ENCODE peak calls at places on chromosomes 1 and 21, in four cellular contexts. One of them, this sample, is unnamed.

GRCh38 chr1:185860316-185860715 is 126.1 kb downstream of the HMCN1 start:
- DNase-seq in lower leg skin: no peak
- DNase-seq in ovary: no peak
- DNase-seq in endothelial cell of umbilical vein: no peak
- DNase-seq in this sample: no peak

GRCh38 chr1:116498789-116499628 is 71.8 kb downstream of the CD58 start:
- DNase-seq in endothelial cell of umbilical vein: peak
- DNase-seq in lower leg skin: peak
- DNase-seq in ovary: peak
- DNase-seq in this sample: peak

GRCh38 chr21:36647279-36648093 is 51.4 kb upstream of the SIM2 start:
- DNase-seq in ovary: no peak
- DNase-seq in endothelial cell of umbilical vein: peak
- DNase-seq in lower leg skin: no peak
- DNase-seq in this sample: no peak

GRCh38 chr1:183832472-183832871 is 27.6 kb downstream of the RGL1 start:
- DNase-seq in endothelial cell of umbilical vein: no peak
- DNase-seq in ovary: no peak
- DNase-seq in lower leg skin: no peak
- DNase-seq in this sample: no peak

GRCh38 chr1:109724933-109725332 is 12.9 kb downstream of the GSTM5 start:
- DNase-seq in endothelial cell of umbilical vein: no peak
- DNase-seq in ovary: no peak
- DNase-seq in lower leg skin: no peak
- DNase-seq in this sample: no peak

GRCh38 chr1:228228601-228229074 is 20.8 kb downstream of the OBSCN start:
- DNase-seq in ovary: no peak
- DNase-seq in lower leg skin: no peak
- DNase-seq in endothelial cell of umbilical vein: peak
- DNase-seq in this sample: no peak

GRCh38 chr1:33256701-33257387 is 552 bp downstream of the ZNF362 start:
- DNase-seq in endothelial cell of umbilical vein: peak
- DNase-seq in ovary: peak
- DNase-seq in lower leg skin: peak
- DNase-seq in this sample: peak

GRCh38 chr1:205376739-205377138 is 20.0 kb upstream of the KLHDC8A start:
- DNase-seq in endothelial cell of umbilical vein: no peak
- DNase-seq in lower leg skin: no peak
- DNase-seq in ovary: no peak
- DNase-seq in this sample: no peak

GRCh38 chr1:6800728-6801127 is 15.5 kb downstream of the CAMTA1 start:
- DNase-seq in ovary: no peak
- DNase-seq in endothelial cell of umbilical vein: peak
- DNase-seq in lower leg skin: no peak
- DNase-seq in this sample: no peak

GRCh38 chr1:8312235-8313218 is 5.4 kb upstream of the SLC45A1 start:
- DNase-seq in ovary: no peak
- DNase-seq in endothelial cell of umbilical vein: no peak
- DNase-seq in lower leg skin: no peak
- DNase-seq in this sample: no peak

GRCh38 chr21:21029159-21029558 is 30.9 kb downstream of the NCAM2 start:
- DNase-seq in endothelial cell of umbilical vein: no peak
- DNase-seq in ovary: no peak
- DNase-seq in lower leg skin: no peak
- DNase-seq in this sample: peak

GRCh38 chr1:160622885-160623633 is 23.8 kb downstream of the SLAMF1 start:
- DNase-seq in lower leg skin: no peak
- DNase-seq in endothelial cell of umbilical vein: no peak
- DNase-seq in ovary: no peak
- DNase-seq in this sample: no peak

GRCh38 chr1:160621633-160622413 is 25.0 kb downstream of the SLAMF1 start:
- DNase-seq in endothelial cell of umbilical vein: no peak
- DNase-seq in lower leg skin: no peak
- DNase-seq in ovary: no peak
- DNase-seq in this sample: no peak

GRCh38 chr1:160619742-160620277 is 27.0 kb downstream of the SLAMF1 start:
- DNase-seq in endothelial cell of umbilical vein: no peak
- DNase-seq in ovary: no peak
- DNase-seq in lower leg skin: no peak
- DNase-seq in this sample: no peak

GRCh38 chr1:160618763-160619274 is 28.0 kb downstream of the SLAMF1 start:
- DNase-seq in ovary: no peak
- DNase-seq in endothelial cell of umbilical vein: no peak
- DNase-seq in lower leg skin: no peak
- DNase-seq in this sample: peak

GRCh38 chr1:160620942-160621632 is 25.8 kb downstream of the SLAMF1 start:
- DNase-seq in lower leg skin: no peak
- DNase-seq in endothelial cell of umbilical vein: no peak
- DNase-seq in ovary: no peak
- DNase-seq in this sample: no peak
- TF ChIP-seq POLR2A in lower leg skin: no peak
- TF ChIP-seq POLR2A in endothelial cell of umbilical vein: no peak
- TF ChIP-seq POLR2A in ovary: no peak
- TF ChIP-seq POLR2A in this sample: no peak

DNA sequence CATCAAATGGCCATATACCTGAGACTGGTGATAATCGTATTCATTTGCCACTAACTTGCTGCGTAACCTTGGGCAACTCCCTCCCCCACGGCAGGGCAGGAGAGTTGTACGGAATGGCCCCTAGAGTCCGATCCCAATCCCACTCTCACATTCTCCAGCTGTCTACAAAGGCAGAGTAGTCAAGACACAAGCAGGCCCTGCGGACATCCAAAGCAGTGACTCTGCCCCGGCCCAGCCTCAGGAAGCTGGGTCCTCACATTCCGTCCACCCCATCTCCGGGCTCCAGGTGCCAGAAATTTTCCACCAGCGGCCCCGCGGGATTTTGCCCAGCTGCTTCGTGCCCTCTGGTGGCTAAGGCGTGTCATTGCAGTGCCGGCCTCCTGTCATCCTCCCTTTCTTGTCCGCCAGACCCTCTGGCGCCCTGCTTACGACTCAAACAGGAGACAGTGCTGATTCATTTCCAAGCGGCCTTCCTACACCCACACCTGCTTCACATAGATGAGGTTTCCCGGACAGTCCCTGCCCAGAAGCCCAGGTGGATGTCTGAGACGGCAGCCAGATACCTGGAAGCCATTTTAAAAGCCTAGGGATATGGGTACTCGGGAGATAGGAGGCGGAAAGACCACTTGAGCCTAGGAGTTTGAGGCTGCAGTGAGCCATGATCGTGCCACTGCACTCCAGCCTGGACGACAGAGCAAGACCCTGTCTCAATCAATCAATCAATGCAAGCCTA is 2.9 kb upstream of the S100A2 start:
- DNase-seq in endothelial cell of umbilical vein: peak
- DNase-seq in lower leg skin: peak
- DNase-seq in ovary: peak
- DNase-seq in this sample: peak
- TF ChIP-seq POLR2A in endothelial cell of umbilical vein: no peak
- TF ChIP-seq POLR2A in lower leg skin: no peak
- TF ChIP-seq POLR2A in ovary: no peak
- TF ChIP-seq POLR2A in this sample: no peak

DNA sequence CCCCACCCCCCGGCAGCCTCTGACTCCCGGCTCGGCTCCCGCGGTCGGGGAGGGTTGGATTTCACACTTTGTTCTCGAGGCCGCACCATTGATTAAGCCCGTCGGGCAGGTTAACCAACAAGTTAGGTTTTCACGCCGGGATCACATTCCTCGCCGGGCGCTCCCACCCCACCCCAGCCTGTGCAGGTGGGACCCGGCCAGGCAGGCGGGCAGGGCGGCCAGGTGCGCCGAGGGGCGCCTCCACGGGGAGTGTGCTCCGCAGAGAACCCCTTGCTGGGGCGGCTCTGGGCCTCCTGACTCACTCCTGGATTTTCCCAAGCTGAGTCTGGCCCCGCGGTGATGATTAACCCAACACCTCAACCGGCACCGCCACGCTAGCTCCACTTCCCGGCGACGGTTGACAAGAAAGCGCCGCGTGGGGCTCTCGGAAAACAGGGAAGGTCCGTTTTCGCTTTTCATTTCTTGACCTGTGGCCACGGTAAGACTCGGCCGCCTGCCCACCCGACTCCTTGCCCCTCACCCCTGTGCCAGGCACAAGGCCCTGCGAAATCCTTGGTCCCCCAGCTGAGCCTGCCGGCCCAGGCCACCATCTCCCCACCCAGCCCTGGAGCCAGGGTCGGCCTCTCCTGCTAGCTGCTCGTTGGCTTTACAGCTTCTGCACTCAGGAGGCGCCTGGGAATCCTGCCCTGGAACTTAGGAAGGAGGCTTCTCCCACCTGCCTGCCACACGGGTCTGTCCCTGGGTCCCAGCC is 8.8 kb upstream of the TTLL10 start:
- DNase-seq in lower leg skin: no peak
- DNase-seq in endothelial cell of umbilical vein: no peak
- DNase-seq in ovary: no peak
- DNase-seq in this sample: no peak
- TF ChIP-seq POLR2A in lower leg skin: no peak
- TF ChIP-seq POLR2A in endothelial cell of umbilical vein: no peak
- TF ChIP-seq POLR2A in ovary: no peak
- TF ChIP-seq POLR2A in this sample: no peak

DNA sequence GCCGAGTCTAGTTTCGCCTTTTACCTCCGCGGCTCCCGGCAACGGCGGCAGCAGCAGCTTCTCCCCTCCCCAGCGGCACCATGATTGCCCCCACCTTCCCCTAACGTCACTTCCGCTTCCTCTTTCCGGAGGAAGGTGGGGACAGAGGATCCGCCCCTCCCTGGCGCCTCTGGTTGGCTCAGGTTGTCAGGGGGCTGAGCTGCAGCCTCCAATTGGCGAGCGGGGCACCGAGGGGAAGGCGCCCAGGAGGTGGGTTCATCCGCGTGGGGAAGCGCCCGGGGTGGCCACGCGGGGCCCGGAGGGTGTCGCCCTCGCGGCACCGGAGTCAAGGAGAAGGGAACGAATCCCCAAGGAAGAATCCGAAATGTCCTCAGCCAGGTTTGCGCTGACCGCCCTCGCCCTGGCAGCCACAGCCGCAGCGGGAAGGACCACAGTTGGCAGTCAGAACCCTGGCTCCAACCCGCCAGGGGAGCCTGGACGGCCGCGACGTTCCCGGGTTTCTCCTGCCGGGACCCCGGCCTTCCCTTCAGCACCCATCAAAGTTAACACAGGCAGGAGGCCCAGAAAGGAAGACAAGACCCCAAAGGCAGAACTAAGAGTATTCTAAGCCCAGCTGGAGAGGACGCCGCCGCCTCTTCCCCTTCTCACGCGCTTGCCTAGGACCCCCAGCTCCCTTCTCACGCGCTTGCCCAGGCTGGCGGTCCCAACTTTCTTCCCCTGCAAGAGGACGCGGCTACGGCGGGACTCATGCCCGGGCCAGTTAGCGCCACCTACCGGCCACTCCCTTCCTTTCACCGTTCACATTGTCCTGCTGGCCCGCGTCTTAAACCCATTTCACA is at the start of gene MTF1:
- DNase-seq in ovary: peak
- DNase-seq in endothelial cell of umbilical vein: peak
- DNase-seq in lower leg skin: peak
- DNase-seq in this sample: peak
- TF ChIP-seq POLR2A in ovary: peak
- TF ChIP-seq POLR2A in endothelial cell of umbilical vein: peak
- TF ChIP-seq POLR2A in lower leg skin: no peak
- TF ChIP-seq POLR2A in this sample: peak

GRCh38 chr1:31951276-31951675 is 13.1 kb upstream of the PTP4A2 start:
- DNase-seq in ovary: no peak
- DNase-seq in endothelial cell of umbilical vein: no peak
- DNase-seq in lower leg skin: no peak
- DNase-seq in this sample: no peak

GRCh38 chr1:31955917-31956736 is 18.0 kb upstream of the PTP4A2 start:
- DNase-seq in lower leg skin: peak
- DNase-seq in endothelial cell of umbilical vein: peak
- DNase-seq in ovary: peak
- DNase-seq in this sample: peak

GRCh38 chr1:31957701-31958674 is 19.8 kb upstream of the PTP4A2 start:
- DNase-seq in ovary: no peak
- DNase-seq in lower leg skin: no peak
- DNase-seq in endothelial cell of umbilical vein: no peak
- DNase-seq in this sample: peak

GRCh38 chr1:31952825-31953220 is 14.7 kb upstream of the PTP4A2 start:
- DNase-seq in endothelial cell of umbilical vein: no peak
- DNase-seq in ovary: no peak
- DNase-seq in lower leg skin: peak
- DNase-seq in this sample: no peak

GRCh38 chr1:31954607-31955283 is 16.6 kb upstream of the PTP4A2 start:
- DNase-seq in lower leg skin: peak
- DNase-seq in endothelial cell of umbilical vein: peak
- DNase-seq in ovary: peak
- DNase-seq in this sample: peak
- TF ChIP-seq POLR2A in lower leg skin: no peak
- TF ChIP-seq POLR2A in endothelial cell of umbilical vein: no peak
- TF ChIP-seq POLR2A in ovary: peak
- TF ChIP-seq POLR2A in this sample: peak